ENCODE peak calls at places on chromosomes 6 and 20, in eight cellular contexts. X is upper lobe of right lung; A is GM23248; I is uterus; K is CD8-positive, alpha-beta memory T cell; N is tibial artery; M is endothelial cell of umbilical vein; L is astrocyte. Y is an unnamed sample.

GRCh38 chr6:96391776-96392175 is 129.8 kb upstream of the UFL1 start:
- DNase-seq in K (no peak), X (no peak), M (no peak), I (no peak), L (peak; percentile 7), A (peak; percentile 1), N (no peak), Y (no peak)

GRCh38 chr20:50146732-50147662 is 6.5 kb downstream of the PEDS1 start:
- DNase-seq in N (peak; percentile 53), A (no peak), L (peak; percentile 41), M (peak; percentile 84), X (peak; percentile 80), I (no peak), K (peak; percentile 85), Y (peak; percentile 84)

GRCh38 chr6:106972500-106972899 is 2.0 kb downstream of the CD24 start:
- DNase-seq in K (no peak), X (no peak), M (no peak), L (peak; percentile 6), N (no peak), A (no peak), I (no peak), Y (no peak)

GRCh38 chr20:30281584-30282197 is 975.8 kb upstream of the DEFB115 start:
- DNase-seq in N (no peak), I (no peak), L (no peak), M (no peak), K (no peak), X (no peak), A (peak; percentile 32), Y (no peak)

GRCh38 chr6:124659427-124659826 is 302.8 kb upstream of the RNF217 start:
- DNase-seq in L (no peak), A (no peak), M (no peak), K (no peak), N (no peak), I (no peak), X (no peak), Y (no peak)

GRCh38 chr6:139146317-139146726 is 11.4 kb downstream of the HECA start:
- DNase-seq in L (no peak), A (no peak), M (no peak), I (no peak), X (no peak), K (no peak), N (no peak), Y (no peak)

GRCh38 chr6:168113226-168113625 is 34.2 kb upstream of the FRMD1 start:
- DNase-seq in K (no peak), M (no peak), N (no peak), A (no peak), X (peak; percentile 11), I (no peak), L (no peak), Y (no peak)

GRCh38 chr6:62711750-62712149 is 425.7 kb upstream of the KHDRBS2 start:
- DNase-seq in X (no peak), L (no peak), I (no peak), K (no peak), N (no peak), A (no peak), M (no peak), Y (no peak)

GRCh38 chr6:106363401-106364138 is 3.1 kb downstream of the CRYBG1 start:
- DNase-seq in X (no peak), N (no peak), A (peak; percentile 10), I (no peak), L (peak; percentile 25), M (no peak), K (no peak), Y (no peak)

GRCh38 chr6:7062445-7063162 is 45.2 kb upstream of the RREB1 start:
- DNase-seq in I (no peak), M (peak; percentile 50), L (no peak), X (no peak), K (no peak), N (no peak), A (no peak), Y (no peak)

GRCh38 chr6:25056130-25056529 is 120.4 kb upstream of the RIPOR2 start:
- DNase-seq in I (no peak), K (peak; percentile 79), L (no peak), X (no peak), M (no peak), A (no peak), N (no peak), Y (no peak)

GRCh38 chr6:125300992-125301434 is 754 bp downstream of the HDDC2 start:
- DNase-seq in N (peak; percentile 36), I (no peak), L (peak; percentile 26), A (peak; percentile 62), M (peak; percentile 26), K (no peak), X (no peak), Y (peak; percentile 26)

GRCh38 chr6:125939796-125940195 is 16.8 kb upstream of the HINT3 start:
- DNase-seq in M (no peak), N (no peak), X (no peak), I (no peak), K (no peak), A (no peak), L (no peak), Y (no peak)

GRCh38 chr20:57540889-57541288 is 15.9 kb upstream of the CTCFL start:
- DNase-seq in L (no peak), N (no peak), M (no peak), K (no peak), I (no peak), A (no peak), X (no peak), Y (no peak)

GRCh38 chr6:44563397-44563796 is 175.9 kb downstream of the CDC5L start:
- DNase-seq in K (no peak), I (no peak), X (no peak), M (no peak), L (peak; percentile 29), A (peak; percentile 27), N (no peak), Y (no peak)

GRCh38 chr20:59585714-59586404 is 18.5 kb upstream of the PHACTR3 start:
- DNase-seq in A (no peak), K (no peak), I (no peak), M (no peak), L (no peak), X (peak; percentile 42), N (no peak), Y (no peak)

GRCh38 chr6:161117942-161118341 is 126.4 kb downstream of the MAP3K4 start:
- DNase-seq in M (no peak), N (no peak), A (no peak), X (no peak), I (no peak), K (no peak), L (no peak), Y (no peak)

GRCh38 chr20:4962257-4962855 is 39.0 kb downstream of the SLC23A2 start:
- DNase-seq in L (no peak), X (no peak), M (no peak), I (no peak), A (no peak), N (no peak), K (peak; percentile 62), Y (no peak)

GRCh38 chr6:149725785-149726184 is 7.9 kb upstream of the LATS1 start:
- DNase-seq in K (no peak), N (no peak), A (no peak), L (no peak), M (no peak), I (no peak), X (no peak), Y (no peak)

GRCh38 chr20:36919715-36920333 is 31.7 kb downstream of the SAMHD1 start:
- DNase-seq in M (peak; percentile 67), L (peak; percentile 32), K (no peak), A (peak; percentile 72), N (no peak), X (no peak), I (no peak), Y (peak; percentile 44)

GRCh38 chr20:62925420-62926228 is 681 bp downstream of the DIDO1 start:
- DNase-seq in M (no peak), N (no peak), K (peak; percentile 74), X (peak; percentile 77), I (no peak), A (peak; percentile 75), L (no peak), Y (no peak)
- H3K4me1 ChIP-seq in M (peaks cover 53% of the 10 kb centered on the region), N (peaks cover 77% of the 10 kb centered on the region), K (peaks cover 72% of the 10 kb centered on the region), X (peaks cover 74% of the 10 kb centered on the region), I (peaks cover 12% of the 10 kb centered on the region), A (peaks cover 57% of the 10 kb centered on the region), L (peaks cover 54% of the 10 kb centered on the region), Y (peaks cover 11% of the 10 kb centered on the region)

GRCh38 chr20:25224941-25225340 is 22.9 kb upstream of the PYGB start:
- DNase-seq in I (no peak), L (no peak), K (no peak), M (no peak), A (no peak), N (no peak), X (no peak), Y (no peak)

GRCh38 chr20:25225642-25226432 is 22.0 kb upstream of the PYGB start:
- DNase-seq in I (no peak), L (no peak), X (no peak), A (no peak), M (no peak), K (no peak), N (no peak), Y (no peak)

GRCh38 chr20:25222461-25223178 is 25.3 kb upstream of the PYGB start:
- DNase-seq in A (no peak), N (peak; percentile 19), K (peak; percentile 20), I (no peak), M (no peak), X (no peak), L (no peak), Y (no peak)

GRCh38 chr20:25223179-25223661 is 24.7 kb upstream of the PYGB start:
- DNase-seq in I (no peak), L (peak; percentile 95), X (no peak), M (peak; percentile 61), K (peak; percentile 45), N (no peak), A (peak; percentile 95), Y (peak; percentile 98)

GRCh38 chr20:25223765-25224720 is 23.8 kb upstream of the PYGB start:
- DNase-seq in A (no peak), L (no peak), N (peak; percentile 15), X (no peak), K (peak; percentile 23), I (no peak), M (no peak), Y (no peak)
- H3K27ac ChIP-seq in A (peak overlapping the region; percentile 76), L (peak overlapping the region; percentile 88), N (no peak overlapping the region), X (no peak overlapping the region), K (peak overlapping the region; percentile 31), I (no peak overlapping the region), M (peak overlapping the region; percentile 43), Y (peak overlapping the region; percentile 74)

GRCh38 chr20:44720994-44721784 is 6.0 kb downstream of the CCN5 start:
- DNase-seq in K (no peak), I (peak; percentile 60), N (peak; percentile 78), X (peak; percentile 80), A (peak; percentile 86), M (peak; percentile 46), L (peak; percentile 88), Y (peak; percentile 84)
- H3K27me3 ChIP-seq in K (no peaks in the 10 kb centered on the region), I (no peaks in the 10 kb centered on the region), N (no peaks in the 10 kb centered on the region), X (no peaks in the 10 kb centered on the region), A (no peaks in the 10 kb centered on the region), M (no peaks in the 10 kb centered on the region), L (peaks cover 5% of the 10 kb centered on the region), Y (peaks cover 2% of the 10 kb centered on the region)

DNA sequence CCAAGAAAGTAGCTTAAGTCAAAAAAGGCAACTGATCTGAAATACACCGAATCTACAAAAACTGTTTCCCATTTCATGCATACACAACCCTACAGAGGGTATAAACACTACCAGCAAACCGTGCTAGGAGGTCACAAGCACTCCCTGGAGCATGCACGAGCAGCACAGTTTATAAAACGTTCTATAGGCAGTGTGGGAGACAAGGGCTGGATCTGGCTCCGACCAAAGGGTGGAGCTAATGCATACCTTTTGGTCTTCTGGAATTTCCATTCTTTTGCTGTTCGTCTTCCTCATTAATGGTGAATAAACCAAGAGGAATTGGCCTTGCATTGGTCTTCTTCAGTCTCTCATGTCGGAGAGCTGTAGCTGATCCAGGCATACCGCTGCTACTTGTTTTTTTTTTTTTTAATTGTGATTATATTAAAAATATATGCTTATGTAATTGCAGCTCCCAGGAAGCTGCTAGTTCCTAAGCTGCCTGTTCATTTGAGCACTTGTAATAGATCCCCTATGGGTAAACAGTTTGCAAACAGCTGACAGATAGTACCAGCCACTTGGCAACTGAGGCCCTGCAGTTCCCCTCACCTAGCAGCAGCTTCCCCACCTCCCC is 24.5 kb downstream of the MAP7 start:
- DNase-seq in K (no peak), A (no peak), N (no peak), I (no peak), L (peak; percentile 25), M (no peak), X (no peak), Y (peak; percentile 79)
- H3K4me1 ChIP-seq in K (peaks cover 8% of the 10 kb centered on the region), A (peaks cover 14% of the 10 kb centered on the region), N (peaks cover 5% of the 10 kb centered on the region), I (no peaks in the 10 kb centered on the region), L (no peaks in the 10 kb centered on the region), M (no peaks in the 10 kb centered on the region), X (no peaks in the 10 kb centered on the region), Y (peaks cover 22% of the 10 kb centered on the region)

Y was measured in foreskin keratinocyte.